ENCODE peak calls at places on chromosomes 1 and 21, in six cellular contexts. O, Q, A, X, K and S are unnamed samples.
A peak's percentile ranks its signal among the peaks of the same experiment; 100 is the strongest.

GRCh38 chr1:173866462-173866861 is 1.3 kb downstream of the GAS5 start:
- DNase-seq in K (no peak), A (no peak), Q (no peak), O (no peak), X (no peak), S (no peak)

GRCh38 chr1:235093685-235094592 is 34.7 kb downstream of the TOMM20 start:
- DNase-seq in A (peak; percentile 88), X (peak; percentile 51), O (peak; percentile 87), Q (peak; percentile 66), K (peak; percentile 46), S (peak; percentile 82)

GRCh38 chr1:235724716-235725115 is 75.1 kb upstream of the GNG4 start:
- DNase-seq in A (no peak), X (no peak), Q (no peak), K (no peak), O (no peak), S (no peak)

GRCh38 chr1:155981266-155982088 is 3.1 kb upstream of the ARHGEF2 start:
- DNase-seq in Q (no peak), X (peak; percentile 96), K (no peak), A (no peak), O (no peak), S (no peak)

GRCh38 chr1:149844650-149845255 is 54.6 kb upstream of the BOLA1 start:
- DNase-seq in O (no peak), Q (no peak), A (no peak), X (peak; percentile 0), K (no peak), S (no peak)

GRCh38 chr1:234240680-234241079 is 132.6 kb upstream of the COA6 start:
- DNase-seq in K (no peak), X (no peak), Q (no peak), A (no peak), O (no peak), S (no peak)

GRCh38 chr1:218322762-218323161 is 22.4 kb upstream of the TGFB2 start:
- DNase-seq in X (no peak), O (no peak), Q (no peak), K (no peak), A (no peak), S (no peak)

GRCh38 chr1:25809283-25809926 is 9.4 kb downstream of the SELENON start:
- DNase-seq in Q (no peak), K (no peak), A (no peak), O (no peak), X (no peak), S (no peak)

GRCh38 chr1:183277821-183278735 is 92.0 kb downstream of the LAMC2 start:
- DNase-seq in Q (no peak), K (no peak), A (no peak), O (no peak), X (no peak), S (no peak)

GRCh38 chr1:15767941-15768340 is 9.3 kb downstream of the FBLIM1 start:
- DNase-seq in X (no peak), O (no peak), Q (no peak), A (no peak), K (no peak), S (no peak)

GRCh38 chr21:44253832-44254700 is 7.6 kb downstream of the DNMT3L start:
- DNase-seq in X (no peak), K (no peak), O (no peak), Q (no peak), A (no peak), S (peak; percentile 42)

GRCh38 chr21:15943009-15943666 is 213.4 kb downstream of the USP25 start:
- DNase-seq in A (no peak), K (no peak), O (no peak), X (peak; percentile 38), Q (no peak), S (no peak)